ENCODE peak calls at places on chromosomes 12 and 14, in seven cellular contexts. F is neural progenitor cell; Q is HL-60; L is CD4-positive, alpha-beta T cell; T is MM.1S; X is HCT116; B is GM23338. D is an unnamed sample. For H3K27me3, the result is how much of the 10 kb centered on the place peaks cover.

GRCh38 chr14:51454351-51454750 is 197.4 kb upstream of the FRMD6 start:
- DNase-seq in F (no peak), Q (no peak), L (no peak), T (no peak), X (no peak), B (no peak), D (no peak)

GRCh38 chr14:36129181-36129580 is 47.3 kb downstream of the PTCSC3 start:
- DNase-seq in F (peak), Q (no peak), L (no peak), T (no peak), X (peak), B (peak), D (no peak)

GRCh38 chr12:31724597-31724996 is 4.2 kb downstream of the AMN1 start:
- DNase-seq in F (peak), Q (no peak), L (no peak), T (no peak), X (no peak), B (no peak), D (no peak)

GRCh38 chr12:86193931-86194330 is 62.3 kb downstream of the MGAT4C start:
- DNase-seq in F (no peak), Q (no peak), L (no peak), T (no peak), X (no peak), B (no peak), D (no peak)

GRCh38 chr12:20967756-20968155 is 157.3 kb downstream of the SLCO1B3 start:
- DNase-seq in F (no peak), Q (no peak), L (no peak), T (no peak), X (no peak), B (no peak), D (no peak)

GRCh38 chr12:71799105-71799504 is 40.5 kb upstream of the TBC1D15 start:
- DNase-seq in F (peak), Q (no peak), L (no peak), T (no peak), X (no peak), B (peak), D (no peak)

GRCh38 chr14:37709419-37710195 is 114.2 kb downstream of the TTC6 start:
- DNase-seq in F (no peak), Q (no peak), L (no peak), T (no peak), X (peak), B (peak), D (no peak)

GRCh38 chr12:88578274-88578673 is 2.0 kb downstream of the KITLG start:
- DNase-seq in F (peak), Q (no peak), L (no peak), T (no peak), X (no peak), B (no peak), D (no peak)

GRCh38 chr12:91896725-91897515 is 248.7 kb downstream of the BTG1 start:
- DNase-seq in F (no peak), Q (no peak), L (no peak), T (no peak), X (no peak), B (no peak), D (no peak)

GRCh38 chr12:100868487-100868886 is 73.9 kb downstream of the ANO4 start:
- DNase-seq in F (no peak), Q (no peak), L (no peak), T (no peak), X (no peak), B (no peak), D (no peak)

GRCh38 chr14:49868720-49869114 is 16.1 kb upstream of the NEMF start:
- DNase-seq in F (peak), Q (no peak), L (no peak), T (no peak), X (no peak), B (no peak), D (no peak)

GRCh38 chr12:117750657-117751056 is 218.1 kb downstream of the KSR2 start:
- DNase-seq in F (no peak), Q (no peak), L (no peak), T (no peak), X (no peak), B (no peak), D (no peak)

GRCh38 chr12:50727466-50727865 is 36.4 kb upstream of the ATF1 start:
- DNase-seq in F (no peak), Q (no peak), L (no peak), T (no peak), X (no peak), B (no peak), D (no peak)

GRCh38 chr12:40315375-40315774 is 90.6 kb downstream of the LRRK2 start:
- DNase-seq in F (no peak), Q (no peak), L (no peak), T (no peak), X (no peak), B (no peak), D (no peak)

GRCh38 chr12:22443379-22444316 is 100.7 kb downstream of the C2CD5 start:
- DNase-seq in F (peak), Q (peak), L (peak), T (peak), X (peak), B (peak), D (no peak)

GRCh38 chr12:124422570-124423523 is 128.0 kb downstream of the RFLNA start:
- DNase-seq in F (no peak), Q (no peak), L (no peak), T (no peak), X (peak), B (no peak), D (peak)

GRCh38 chr12:116472193-116472592 is 87.0 kb upstream of the MAP1LC3B2 start:
- DNase-seq in F (no peak), Q (no peak), L (no peak), T (no peak), X (no peak), B (no peak), D (no peak)

GRCh38 chr14:69877492-69877891 is 1.7 kb upstream of the SMOC1 start:
- DNase-seq in F (peak), Q (no peak), L (no peak), T (peak), X (peak), B (peak), D (no peak)

DNA sequence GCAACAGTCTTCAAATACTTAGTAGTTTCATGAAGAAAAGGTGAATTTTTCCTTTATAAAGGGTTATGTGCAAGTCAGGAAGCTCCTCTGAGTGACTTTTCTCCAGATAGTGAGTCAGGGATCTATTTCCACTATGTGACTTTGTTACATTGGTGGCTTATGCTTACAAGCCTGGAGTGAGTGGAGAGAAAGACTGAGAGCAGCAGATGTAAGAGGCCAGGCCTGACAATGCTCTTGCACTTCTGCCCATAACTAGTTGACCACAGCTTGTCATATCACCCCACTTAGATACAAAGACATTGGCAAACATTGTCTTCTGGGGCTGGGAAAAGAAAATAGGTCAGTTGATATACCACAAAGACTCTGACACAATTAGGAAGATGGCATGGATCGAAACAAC is 236.5 kb downstream of the PDZRN4 start:
- DNase-seq in F (no peak), Q (no peak), L (no peak), T (no peak), X (no peak), B (no peak), D (no peak)
- H3K27ac ChIP-seq in F (no peak), Q (no peak), L (no peak), T (no peak), X (no peak), B (no peak), D (no peak)

GRCh38 chr12:99386907-99387306 is 260.6 kb upstream of the GARIN6 start:
- DNase-seq in F (peak), Q (no peak), L (no peak), T (peak), X (peak), B (peak), D (no peak)
- TF ChIP-seq CTCF in F (peak), Q (no peak), L (no peak), T (peak), X (peak), B (peak), D (no peak)

GRCh38 chr14:56797003-56797568 is 13.2 kb downstream of the OTX2 start:
- DNase-seq in F (no peak), Q (no peak), L (no peak), T (no peak), X (no peak), B (peak), D (no peak)

GRCh38 chr14:56799327-56799645 is 11.0 kb downstream of the OTX2 start:
- DNase-seq in F (no peak), Q (no peak), L (no peak), T (no peak), X (no peak), B (no peak), D (no peak)

GRCh38 chr14:56798447-56799326 is 11.6 kb downstream of the OTX2 start:
- DNase-seq in F (peak), Q (no peak), L (no peak), T (no peak), X (no peak), B (peak), D (no peak)

GRCh38 chr14:56796259-56796658 is 14.0 kb downstream of the OTX2 start:
- DNase-seq in F (peak), Q (no peak), L (no peak), T (no peak), X (no peak), B (peak), D (no peak)

GRCh38 chr14:56797569-56798446 is 12.5 kb downstream of the OTX2 start:
- DNase-seq in F (peak), Q (no peak), L (no peak), T (no peak), X (no peak), B (peak), D (no peak)
- H3K27me3 ChIP-seq in F (half or more), Q (half or more), L (half or more), T (under half), X (under half), B (half or more), D (half or more)

DNA sequence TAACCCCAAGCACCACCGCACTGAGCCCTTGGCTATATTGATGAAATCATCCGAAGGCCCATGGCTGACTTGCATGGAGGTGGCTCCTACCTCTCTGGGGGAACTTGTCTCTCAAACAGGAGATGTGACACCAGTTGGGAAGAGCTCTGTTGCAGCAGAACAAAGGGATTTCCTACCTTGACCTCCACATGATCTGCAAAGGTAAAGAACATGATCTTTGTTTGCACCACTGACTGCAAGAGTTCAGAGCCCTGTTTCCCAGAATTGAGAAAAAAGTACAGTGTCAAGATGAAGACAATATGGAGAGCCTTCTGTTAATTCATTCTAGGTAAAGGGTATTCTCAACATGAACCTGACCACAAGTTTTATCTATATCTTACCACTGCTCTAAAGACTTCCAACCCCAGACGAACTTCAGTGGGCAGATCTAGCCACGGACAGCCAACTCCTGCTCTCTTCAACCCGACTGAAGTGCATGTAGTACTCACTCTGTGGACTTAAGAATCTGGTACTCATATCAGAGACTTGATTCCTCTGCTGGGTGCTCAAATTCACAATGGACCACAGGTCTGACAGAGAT is 32.1 kb downstream of the ZFYVE26 start:
- DNase-seq in F (no peak), Q (no peak), L (no peak), T (no peak), X (no peak), B (no peak), D (no peak)
- H3K27ac ChIP-seq in F (no peak), Q (no peak), L (no peak), T (no peak), X (no peak), B (no peak), D (no peak)

GRCh38 chr12:7061138-7061537 is 620 bp downstream of the C1S start:
- DNase-seq in F (no peak), Q (no peak), L (no peak), T (no peak), X (no peak), B (peak), D (no peak)
- TF ChIP-seq CTCF in F (no peak), Q (no peak), L (no peak), T (no peak), X (no peak), B (no peak), D (no peak)

D was measured in left ventricle myocardium inferior.